ENCODE peak calls at places on chromosomes 16 and 17, in nine cellular contexts. One of them, this sample, is unnamed.

GRCh38 chr17:48641541-48642058 is 15.4 kb upstream of the HOXB9 start:
- DNase-seq in RPMI8226: peak
- DNase-seq in H9: no peak
- DNase-seq in aorta: no peak
- DNase-seq in RWPE1: no peak
- DNase-seq in tibial artery: no peak
- DNase-seq in mucosa of descending colon: no peak
- DNase-seq in stimulated activated CD8-positive, alpha-beta memory T cell treated with anti-CD3 and anti-CD28 coated beads, Interleukin-2, amount 100 ng/mL, for 48 hours: no peak
- DNase-seq in M059J: no peak
- DNase-seq in this sample: no peak

GRCh38 chr16:88970539-88971065 is 6.4 kb downstream of the CBFA2T3 start:
- DNase-seq in RPMI8226: no peak
- DNase-seq in stimulated activated CD8-positive, alpha-beta memory T cell treated with anti-CD3 and anti-CD28 coated beads, Interleukin-2, amount 100 ng/mL, for 48 hours: no peak
- DNase-seq in aorta: no peak
- DNase-seq in RWPE1: no peak
- DNase-seq in M059J: no peak
- DNase-seq in tibial artery: no peak
- DNase-seq in H9: no peak
- DNase-seq in mucosa of descending colon: no peak
- DNase-seq in this sample: no peak

GRCh38 chr16:9003763-9004162 is 40.1 kb upstream of the USP7 start:
- DNase-seq in RWPE1: no peak
- DNase-seq in M059J: no peak
- DNase-seq in aorta: no peak
- DNase-seq in H9: no peak
- DNase-seq in stimulated activated CD8-positive, alpha-beta memory T cell treated with anti-CD3 and anti-CD28 coated beads, Interleukin-2, amount 100 ng/mL, for 48 hours: no peak
- DNase-seq in RPMI8226: peak
- DNase-seq in mucosa of descending colon: no peak
- DNase-seq in tibial artery: no peak
- DNase-seq in this sample: no peak

GRCh38 chr17:82320956-82321927 is 3.8 kb upstream of the CD7 start:
- DNase-seq in RWPE1: no peak
- DNase-seq in stimulated activated CD8-positive, alpha-beta memory T cell treated with anti-CD3 and anti-CD28 coated beads, Interleukin-2, amount 100 ng/mL, for 48 hours: peak
- DNase-seq in H9: peak
- DNase-seq in aorta: peak
- DNase-seq in tibial artery: no peak
- DNase-seq in M059J: no peak
- DNase-seq in RPMI8226: peak
- DNase-seq in mucosa of descending colon: no peak
- DNase-seq in this sample: no peak

GRCh38 chr17:9544221-9544620 is 31.4 kb downstream of the STX8 start:
- DNase-seq in H9: no peak
- DNase-seq in mucosa of descending colon: no peak
- DNase-seq in M059J: no peak
- DNase-seq in aorta: no peak
- DNase-seq in stimulated activated CD8-positive, alpha-beta memory T cell treated with anti-CD3 and anti-CD28 coated beads, Interleukin-2, amount 100 ng/mL, for 48 hours: no peak
- DNase-seq in RWPE1: no peak
- DNase-seq in tibial artery: no peak
- DNase-seq in RPMI8226: no peak
- DNase-seq in this sample: no peak

GRCh38 chr16:29841631-29842030 is 21.4 kb downstream of the MVP start:
- DNase-seq in aorta: no peak
- DNase-seq in RPMI8226: no peak
- DNase-seq in M059J: no peak
- DNase-seq in tibial artery: no peak
- DNase-seq in H9: no peak
- DNase-seq in stimulated activated CD8-positive, alpha-beta memory T cell treated with anti-CD3 and anti-CD28 coated beads, Interleukin-2, amount 100 ng/mL, for 48 hours: no peak
- DNase-seq in RWPE1: no peak
- DNase-seq in mucosa of descending colon: no peak
- DNase-seq in this sample: no peak

GRCh38 chr17:10059684-10060211 is 138.7 kb downstream of the GAS7 start:
- DNase-seq in tibial artery: no peak
- DNase-seq in stimulated activated CD8-positive, alpha-beta memory T cell treated with anti-CD3 and anti-CD28 coated beads, Interleukin-2, amount 100 ng/mL, for 48 hours: no peak
- DNase-seq in M059J: peak
- DNase-seq in RPMI8226: peak
- DNase-seq in mucosa of descending colon: no peak
- DNase-seq in aorta: no peak
- DNase-seq in RWPE1: no peak
- DNase-seq in H9: no peak
- DNase-seq in this sample: no peak

GRCh38 chr17:42276609-42277341 is 584 bp upstream of the STAT5B start:
- DNase-seq in RPMI8226: no peak
- DNase-seq in stimulated activated CD8-positive, alpha-beta memory T cell treated with anti-CD3 and anti-CD28 coated beads, Interleukin-2, amount 100 ng/mL, for 48 hours: peak
- DNase-seq in aorta: peak
- DNase-seq in H9: peak
- DNase-seq in RWPE1: peak
- DNase-seq in mucosa of descending colon: peak
- DNase-seq in tibial artery: peak
- DNase-seq in M059J: peak
- DNase-seq in this sample: peak

GRCh38 chr17:19727466-19728113 is 11.2 kb upstream of the SLC47A2 start:
- DNase-seq in M059J: peak
- DNase-seq in tibial artery: peak
- DNase-seq in aorta: no peak
- DNase-seq in mucosa of descending colon: no peak
- DNase-seq in stimulated activated CD8-positive, alpha-beta memory T cell treated with anti-CD3 and anti-CD28 coated beads, Interleukin-2, amount 100 ng/mL, for 48 hours: no peak
- DNase-seq in RWPE1: no peak
- DNase-seq in H9: no peak
- DNase-seq in RPMI8226: no peak
- DNase-seq in this sample: no peak

GRCh38 chr17:31842416-31843381 is 16.3 kb downstream of the COPRS start:
- DNase-seq in M059J: peak
- DNase-seq in aorta: peak
- DNase-seq in tibial artery: peak
- DNase-seq in mucosa of descending colon: peak
- DNase-seq in H9: peak
- DNase-seq in RPMI8226: peak
- DNase-seq in RWPE1: peak
- DNase-seq in stimulated activated CD8-positive, alpha-beta memory T cell treated with anti-CD3 and anti-CD28 coated beads, Interleukin-2, amount 100 ng/mL, for 48 hours: peak
- DNase-seq in this sample: peak

GRCh38 chr16:3022697-3023414 is 886 bp downstream of the HCFC1R1 start:
- DNase-seq in stimulated activated CD8-positive, alpha-beta memory T cell treated with anti-CD3 and anti-CD28 coated beads, Interleukin-2, amount 100 ng/mL, for 48 hours: no peak
- DNase-seq in M059J: no peak
- DNase-seq in tibial artery: peak
- DNase-seq in aorta: peak
- DNase-seq in mucosa of descending colon: peak
- DNase-seq in RWPE1: no peak
- DNase-seq in RPMI8226: peak
- DNase-seq in H9: no peak
- DNase-seq in this sample: no peak

GRCh38 chr17:44039829-44040635 is 25.3 kb upstream of the TMEM101 start:
- DNase-seq in mucosa of descending colon: no peak
- DNase-seq in tibial artery: no peak
- DNase-seq in aorta: no peak
- DNase-seq in RWPE1: peak
- DNase-seq in stimulated activated CD8-positive, alpha-beta memory T cell treated with anti-CD3 and anti-CD28 coated beads, Interleukin-2, amount 100 ng/mL, for 48 hours: no peak
- DNase-seq in H9: no peak
- DNase-seq in M059J: no peak
- DNase-seq in RPMI8226: no peak
- DNase-seq in this sample: no peak

GRCh38 chr17:36535669-36536081 is 888 bp downstream of the PIGW start:
- DNase-seq in aorta: no peak
- DNase-seq in M059J: no peak
- DNase-seq in stimulated activated CD8-positive, alpha-beta memory T cell treated with anti-CD3 and anti-CD28 coated beads, Interleukin-2, amount 100 ng/mL, for 48 hours: no peak
- DNase-seq in RPMI8226: no peak
- DNase-seq in mucosa of descending colon: no peak
- DNase-seq in RWPE1: no peak
- DNase-seq in H9: no peak
- DNase-seq in tibial artery: no peak
- DNase-seq in this sample: no peak

GRCh38 chr16:1564325-1564724 is 30.9 kb downstream of the TMEM204 start:
- DNase-seq in RPMI8226: no peak
- DNase-seq in stimulated activated CD8-positive, alpha-beta memory T cell treated with anti-CD3 and anti-CD28 coated beads, Interleukin-2, amount 100 ng/mL, for 48 hours: no peak
- DNase-seq in aorta: no peak
- DNase-seq in RWPE1: no peak
- DNase-seq in mucosa of descending colon: no peak
- DNase-seq in tibial artery: no peak
- DNase-seq in M059J: no peak
- DNase-seq in H9: no peak
- DNase-seq in this sample: no peak

GRCh38 chr17:2909164-2909852 is 113.1 kb downstream of the RAP1GAP2 start:
- DNase-seq in M059J: no peak
- DNase-seq in H9: no peak
- DNase-seq in RPMI8226: no peak
- DNase-seq in mucosa of descending colon: no peak
- DNase-seq in stimulated activated CD8-positive, alpha-beta memory T cell treated with anti-CD3 and anti-CD28 coated beads, Interleukin-2, amount 100 ng/mL, for 48 hours: no peak
- DNase-seq in aorta: no peak
- DNase-seq in tibial artery: no peak
- DNase-seq in RWPE1: no peak
- DNase-seq in this sample: no peak

GRCh38 chr16:74296120-74296464 is 522 bp upstream of the PSMD7 start:
- DNase-seq in mucosa of descending colon: no peak
- DNase-seq in tibial artery: no peak
- DNase-seq in H9: no peak
- DNase-seq in M059J: no peak
- DNase-seq in stimulated activated CD8-positive, alpha-beta memory T cell treated with anti-CD3 and anti-CD28 coated beads, Interleukin-2, amount 100 ng/mL, for 48 hours: no peak
- DNase-seq in RWPE1: no peak
- DNase-seq in aorta: no peak
- DNase-seq in RPMI8226: no peak
- DNase-seq in this sample: no peak

GRCh38 chr16:59397638-59398037 is 663.5 kb upstream of the GOT2 start:
- DNase-seq in tibial artery: no peak
- DNase-seq in M059J: no peak
- DNase-seq in aorta: no peak
- DNase-seq in RWPE1: no peak
- DNase-seq in mucosa of descending colon: no peak
- DNase-seq in stimulated activated CD8-positive, alpha-beta memory T cell treated with anti-CD3 and anti-CD28 coated beads, Interleukin-2, amount 100 ng/mL, for 48 hours: no peak
- DNase-seq in H9: no peak
- DNase-seq in RPMI8226: no peak
- DNase-seq in this sample: no peak

GRCh38 chr16:70808371-70808770 is 7.4 kb upstream of the VAC14 start:
- DNase-seq in M059J: peak
- DNase-seq in tibial artery: no peak
- DNase-seq in stimulated activated CD8-positive, alpha-beta memory T cell treated with anti-CD3 and anti-CD28 coated beads, Interleukin-2, amount 100 ng/mL, for 48 hours: no peak
- DNase-seq in mucosa of descending colon: no peak
- DNase-seq in RWPE1: no peak
- DNase-seq in aorta: no peak
- DNase-seq in H9: peak
- DNase-seq in RPMI8226: no peak
- DNase-seq in this sample: no peak

This sample was measured in Caki2.